ENCODE peak calls at places on chromosome 5, in seven cellular contexts. S is GM12892, L is SK-N-SH, Y is K562, V is H1, E is GM12891, D is GM12878. W is an unnamed sample.

GRCh38 chr5:143721960-143722359 is 90.0 kb upstream of the HMHB1 start:
- DNase-seq in S (no peak), L (no peak), Y (no peak), V (no peak), E (no peak), D (no peak), W (no peak)

GRCh38 chr5:9927521-9927997 is 297.4 kb upstream of the TAS2R1 start:
- DNase-seq in S (no peak), L (no peak), Y (no peak), V (no peak), E (no peak), D (no peak), W (no peak)

GRCh38 chr5:661891-662750 is 31.0 kb downstream of the TPPP start:
- DNase-seq in S (no peak), L (no peak), Y (no peak), V (no peak), E (no peak), D (no peak), W (no peak)

GRCh38 chr5:65213921-65214525 is 267.7 kb downstream of the ADAMTS6 start:
- DNase-seq in S (no peak), L (peak), Y (peak), V (peak), E (no peak), D (no peak), W (peak)

GRCh38 chr5:128782446-128782845 is 182.8 kb upstream of the SLC27A6 start:
- DNase-seq in S (no peak), L (no peak), Y (no peak), V (no peak), E (no peak), D (no peak), W (no peak)

GRCh38 chr5:127878174-127878750 is 175.1 kb downstream of the CCDC192 start:
- DNase-seq in S (no peak), L (peak), Y (peak), V (peak), E (no peak), D (no peak), W (peak)

GRCh38 chr5:143496928-143497327 is 93.4 kb upstream of the NR3C1 start:
- DNase-seq in S (no peak), L (no peak), Y (no peak), V (no peak), E (no peak), D (no peak), W (peak)

GRCh38 chr5:1655496-1656270 is 131.9 kb upstream of the LPCAT1 start:
- DNase-seq in S (no peak), L (peak), Y (no peak), V (no peak), E (no peak), D (no peak), W (no peak)

GRCh38 chr5:61029456-61030162 is 84.6 kb downstream of the NDUFAF2 start:
- DNase-seq in S (no peak), L (no peak), Y (no peak), V (no peak), E (no peak), D (no peak), W (no peak)

GRCh38 chr5:60482301-60482700 is 217.7 kb downstream of the DEPDC1B start:
- DNase-seq in S (no peak), L (no peak), Y (no peak), V (no peak), E (no peak), D (no peak), W (no peak)

GRCh38 chr5:147782053-147783028 is at the start of gene JAKMIP2:
- DNase-seq in S (peak), L (peak), Y (peak), V (peak), E (peak), D (peak), W (no peak)

GRCh38 chr5:107704686-107705389 is 34.1 kb upstream of the EFNA5 start:
- DNase-seq in S (no peak), L (no peak), Y (no peak), V (no peak), E (no peak), D (no peak), W (no peak)

GRCh38 chr5:126234563-126235195 is 188.5 kb upstream of the GRAMD2B start:
- DNase-seq in S (no peak), L (peak), Y (peak), V (no peak), E (no peak), D (no peak), W (peak)

GRCh38 chr5:132414634-132415377 is 45.3 kb downstream of the SLC22A5 start:
- DNase-seq in S (no peak), L (no peak), Y (no peak), V (no peak), E (no peak), D (no peak), W (peak)

GRCh38 chr5:72243706-72244105 is 76.3 kb downstream of the MRPS27 start:
- DNase-seq in S (no peak), L (no peak), Y (no peak), V (no peak), E (no peak), D (no peak), W (no peak)

GRCh38 chr5:23332650-23333251 is 174.7 kb upstream of the PRDM9 start:
- DNase-seq in S (no peak), L (peak), Y (no peak), V (no peak), E (peak), D (no peak), W (peak)

GRCh38 chr5:13133951-13134350 is 810.5 kb downstream of the DNAH5 start:
- DNase-seq in S (no peak), L (no peak), Y (no peak), V (no peak), E (no peak), D (no peak), W (no peak)

GRCh38 chr5:156051972-156052371 is 275.0 kb upstream of the SGCD start:
- DNase-seq in S (no peak), L (no peak), Y (no peak), V (peak), E (no peak), D (no peak), W (no peak)

GRCh38 chr5:53024535-53024934 is 35.4 kb downstream of the ITGA2 start:
- DNase-seq in S (no peak), L (no peak), Y (no peak), V (no peak), E (no peak), D (no peak), W (no peak)

GRCh38 chr5:58987193-58987592 is 404.3 kb downstream of the RAB3C start:
- DNase-seq in S (no peak), L (no peak), Y (no peak), V (no peak), E (no peak), D (no peak), W (no peak)

GRCh38 chr5:123036391-123037103 is at the start of gene PPIC:
- DNase-seq in S (peak), L (peak), Y (peak), V (peak), E (peak), D (no peak), W (peak)

GRCh38 chr5:135997936-135998335 is 30.9 kb upstream of the TGFBI start:
- DNase-seq in S (no peak), L (no peak), Y (no peak), V (no peak), E (no peak), D (no peak), W (no peak)

DNA sequence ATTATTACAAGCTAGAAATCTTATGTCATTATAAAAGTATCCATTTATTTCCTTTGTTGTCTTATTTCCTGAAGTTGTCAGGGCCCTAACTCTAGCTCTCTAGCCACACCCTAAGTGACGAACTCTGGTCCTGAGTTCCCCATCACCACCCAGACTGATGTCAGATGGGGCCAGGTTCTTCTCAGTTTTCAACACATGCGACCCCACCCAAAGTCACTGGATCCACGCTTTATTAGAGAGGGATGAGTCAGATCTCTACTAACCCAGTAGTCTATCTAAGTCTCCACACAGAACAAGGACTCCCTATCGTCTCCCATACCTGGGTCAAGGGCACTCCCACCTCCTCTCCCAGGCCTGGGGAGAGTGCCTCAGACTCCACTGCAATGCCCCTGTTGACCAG is 6.8 kb upstream of the FEM1C start:
- DNase-seq in S (no peak), L (no peak), Y (peak), V (no peak), E (no peak), D (no peak), W (no peak)
- TF ChIP-seq TAF1 in S (no peak), L (no peak), Y (no peak), V (no peak), E (no peak), D (no peak), W (no peak)

GRCh38 chr5:57082441-57083067 is 91.3 kb upstream of the GPBP1 start:
- DNase-seq in S (no peak), L (peak), Y (no peak), V (no peak), E (no peak), D (no peak), W (peak)
- TF ChIP-seq TAF1 in S (no peak), L (no peak), Y (no peak), V (no peak), E (no peak), D (no peak), W (no peak)

GRCh38 chr5:118486647-118487046 is 501.7 kb downstream of the DTWD2 start:
- DNase-seq in S (no peak), L (no peak), Y (no peak), V (no peak), E (no peak), D (no peak), W (no peak)
- TF ChIP-seq TAF1 in S (no peak), L (no peak), Y (no peak), V (no peak), E (no peak), D (no peak), W (no peak)

GRCh38 chr5:90675222-90675621 is 116.6 kb downstream of the ADGRV1 start:
- DNase-seq in S (no peak), L (no peak), Y (no peak), V (no peak), E (no peak), D (no peak), W (peak)
- TF ChIP-seq TAF1 in S (no peak), L (no peak), Y (no peak), V (no peak), E (no peak), D (no peak), W (no peak)

GRCh38 chr5:133691448-133691847 is 79.1 kb upstream of the FSTL4 start:
- DNase-seq in S (no peak), L (no peak), Y (no peak), V (no peak), E (no peak), D (no peak), W (no peak)
- TF ChIP-seq TAF1 in S (no peak), L (no peak), Y (no peak), V (no peak), E (no peak), D (no peak), W (no peak)

DNA sequence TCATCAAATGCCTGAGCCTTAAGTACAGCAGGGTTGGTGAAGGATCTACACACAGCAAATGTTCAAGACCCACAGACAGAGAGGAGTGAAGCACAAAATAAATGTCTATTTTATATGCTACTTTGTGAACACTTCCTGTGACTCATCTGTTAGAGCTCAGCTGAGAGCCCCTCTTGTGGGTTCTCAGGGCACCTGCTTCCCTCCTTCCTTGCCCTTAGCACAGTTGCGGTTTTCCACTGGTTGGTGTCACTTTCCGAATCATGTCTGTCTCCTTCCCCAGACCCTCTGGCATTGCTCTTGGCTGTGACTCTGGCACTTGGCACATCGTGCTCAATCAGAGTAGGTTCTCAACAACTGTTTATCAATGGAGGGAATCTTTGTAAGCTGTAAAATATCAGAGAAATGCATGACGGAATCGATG is 128.5 kb upstream of the STC2 start:
- DNase-seq in S (no peak), L (no peak), Y (no peak), V (no peak), E (no peak), D (no peak), W (no peak)
- TF ChIP-seq TAF1 in S (no peak), L (no peak), Y (no peak), V (no peak), E (no peak), D (no peak), W (no peak)

W was measured in HepG2.